ENCODE peak calls at places on chromosomes 12 and 14, in eight cellular contexts. One of them, this sample, is unnamed.

GRCh38 chr12:110913119-110914056 is 7.0 kb downstream of the MYL2 start:
- DNase-seq in NCI-H1092: no peak
- DNase-seq in islet precursor cell: no peak
- DNase-seq in WTC11: no peak
- DNase-seq in anterior cingulate cortex: no peak
- DNase-seq in T-helper 9 cell: no peak
- DNase-seq in AG08396: no peak
- DNase-seq in HS-27A: no peak
- DNase-seq in this sample: no peak

GRCh38 chr14:99430491-99430890 is 50.2 kb downstream of the SETD3 start:
- DNase-seq in NCI-H1092: no peak
- DNase-seq in HS-27A: no peak
- DNase-seq in anterior cingulate cortex: no peak
- DNase-seq in AG08396: no peak
- DNase-seq in islet precursor cell: peak; percentile 69
- DNase-seq in T-helper 9 cell: no peak
- DNase-seq in WTC11: peak; percentile 69
- DNase-seq in this sample: no peak

GRCh38 chr12:62776575-62776974 is 158.4 kb downstream of the PPM1H start:
- DNase-seq in anterior cingulate cortex: no peak
- DNase-seq in NCI-H1092: no peak
- DNase-seq in AG08396: no peak
- DNase-seq in HS-27A: no peak
- DNase-seq in WTC11: no peak
- DNase-seq in T-helper 9 cell: no peak
- DNase-seq in islet precursor cell: no peak
- DNase-seq in this sample: no peak

GRCh38 chr12:62434504-62435336 is 31.9 kb upstream of the MON2 start:
- DNase-seq in AG08396: no peak
- DNase-seq in WTC11: no peak
- DNase-seq in islet precursor cell: peak; percentile 68
- DNase-seq in HS-27A: no peak
- DNase-seq in anterior cingulate cortex: no peak
- DNase-seq in T-helper 9 cell: no peak
- DNase-seq in NCI-H1092: no peak
- DNase-seq in this sample: no peak

GRCh38 chr14:103136388-103137271 is 13.4 kb downstream of the TNFAIP2 start:
- DNase-seq in islet precursor cell: peak; percentile 92
- DNase-seq in HS-27A: no peak
- DNase-seq in AG08396: peak; percentile 83
- DNase-seq in NCI-H1092: no peak
- DNase-seq in WTC11: peak; percentile 71
- DNase-seq in anterior cingulate cortex: no peak
- DNase-seq in T-helper 9 cell: no peak
- DNase-seq in this sample: no peak

GRCh38 chr14:88612981-88613380 is 50.1 kb downstream of the ZC3H14 start:
- DNase-seq in AG08396: no peak
- DNase-seq in anterior cingulate cortex: no peak
- DNase-seq in NCI-H1092: no peak
- DNase-seq in HS-27A: no peak
- DNase-seq in T-helper 9 cell: no peak
- DNase-seq in WTC11: no peak
- DNase-seq in islet precursor cell: no peak
- DNase-seq in this sample: no peak

GRCh38 chr14:61564623-61565091 is 130.7 kb upstream of the HIF1A start:
- DNase-seq in AG08396: peak; percentile 75
- DNase-seq in NCI-H1092: no peak
- DNase-seq in islet precursor cell: peak; percentile 97
- DNase-seq in T-helper 9 cell: no peak
- DNase-seq in WTC11: no peak
- DNase-seq in anterior cingulate cortex: no peak
- DNase-seq in HS-27A: peak; percentile 99
- DNase-seq in this sample: no peak

GRCh38 chr12:9039397-9039977 is 50.1 kb downstream of the KLRG1 start:
- DNase-seq in HS-27A: no peak
- DNase-seq in WTC11: no peak
- DNase-seq in islet precursor cell: no peak
- DNase-seq in anterior cingulate cortex: no peak
- DNase-seq in T-helper 9 cell: no peak
- DNase-seq in NCI-H1092: peak; percentile 16
- DNase-seq in AG08396: peak; percentile 66
- DNase-seq in this sample: no peak

GRCh38 chr12:104219908-104220404 is 4.4 kb downstream of the TXNRD1 start:
- DNase-seq in WTC11: no peak
- DNase-seq in anterior cingulate cortex: no peak
- DNase-seq in AG08396: peak; percentile 44
- DNase-seq in T-helper 9 cell: peak; percentile 41
- DNase-seq in HS-27A: peak; percentile 94
- DNase-seq in NCI-H1092: no peak
- DNase-seq in islet precursor cell: peak; percentile 92
- DNase-seq in this sample: peak; percentile 49

GRCh38 chr14:102991376-102991775 is 66.0 kb downstream of the CDC42BPB start:
- DNase-seq in T-helper 9 cell: no peak
- DNase-seq in anterior cingulate cortex: no peak
- DNase-seq in WTC11: no peak
- DNase-seq in AG08396: no peak
- DNase-seq in HS-27A: no peak
- DNase-seq in NCI-H1092: no peak
- DNase-seq in islet precursor cell: no peak
- DNase-seq in this sample: no peak

GRCh38 chr12:1845427-1845826 is 25.1 kb downstream of the LRTM2 start:
- DNase-seq in anterior cingulate cortex: no peak
- DNase-seq in NCI-H1092: no peak
- DNase-seq in T-helper 9 cell: no peak
- DNase-seq in islet precursor cell: peak; percentile 46
- DNase-seq in AG08396: no peak
- DNase-seq in HS-27A: no peak
- DNase-seq in WTC11: no peak
- DNase-seq in this sample: no peak

GRCh38 chr14:29227631-29228030 is 461.0 kb downstream of the FOXG1 start:
- DNase-seq in anterior cingulate cortex: no peak
- DNase-seq in T-helper 9 cell: no peak
- DNase-seq in HS-27A: no peak
- DNase-seq in islet precursor cell: no peak
- DNase-seq in WTC11: no peak
- DNase-seq in AG08396: peak; percentile 24
- DNase-seq in NCI-H1092: no peak
- DNase-seq in this sample: no peak

GRCh38 chr12:24931666-24932405 is 17.1 kb downstream of the BCAT1 start:
- DNase-seq in anterior cingulate cortex: no peak
- DNase-seq in HS-27A: no peak
- DNase-seq in WTC11: no peak
- DNase-seq in islet precursor cell: no peak
- DNase-seq in T-helper 9 cell: no peak
- DNase-seq in NCI-H1092: no peak
- DNase-seq in AG08396: no peak
- DNase-seq in this sample: no peak

GRCh38 chr14:94671870-94672444 is 59.8 kb downstream of the SERPINA3 start:
- DNase-seq in anterior cingulate cortex: no peak
- DNase-seq in NCI-H1092: no peak
- DNase-seq in AG08396: no peak
- DNase-seq in islet precursor cell: peak; percentile 63
- DNase-seq in HS-27A: no peak
- DNase-seq in T-helper 9 cell: no peak
- DNase-seq in WTC11: no peak
- DNase-seq in this sample: no peak

GRCh38 chr14:95496690-95497241 is 19.7 kb downstream of the SYNE3 start:
- DNase-seq in HS-27A: no peak
- DNase-seq in WTC11: no peak
- DNase-seq in NCI-H1092: no peak
- DNase-seq in anterior cingulate cortex: peak; percentile 73
- DNase-seq in AG08396: peak; percentile 25
- DNase-seq in T-helper 9 cell: no peak
- DNase-seq in islet precursor cell: peak; percentile 82
- DNase-seq in this sample: no peak

GRCh38 chr12:98973395-98973794 is 328.3 kb downstream of the APAF1 start:
- DNase-seq in T-helper 9 cell: no peak
- DNase-seq in HS-27A: no peak
- DNase-seq in NCI-H1092: no peak
- DNase-seq in AG08396: no peak
- DNase-seq in islet precursor cell: peak; percentile 74
- DNase-seq in WTC11: no peak
- DNase-seq in anterior cingulate cortex: no peak
- DNase-seq in this sample: no peak

GRCh38 chr12:49671051-49671765 is 36.0 kb downstream of the FMNL3 start:
- DNase-seq in AG08396: no peak
- DNase-seq in HS-27A: no peak
- DNase-seq in T-helper 9 cell: peak; percentile 52
- DNase-seq in WTC11: no peak
- DNase-seq in anterior cingulate cortex: no peak
- DNase-seq in NCI-H1092: no peak
- DNase-seq in islet precursor cell: no peak
- DNase-seq in this sample: peak; percentile 69

GRCh38 chr14:102500190-102500661 is 9.3 kb downstream of the ANKRD9 start:
- DNase-seq in islet precursor cell: no peak
- DNase-seq in HS-27A: no peak
- DNase-seq in WTC11: no peak
- DNase-seq in T-helper 9 cell: no peak
- DNase-seq in anterior cingulate cortex: no peak
- DNase-seq in NCI-H1092: no peak
- DNase-seq in AG08396: peak; percentile 85
- DNase-seq in this sample: no peak

GRCh38 chr14:104892517-104893434 is 27.7 kb downstream of the CEP170B start:
- DNase-seq in AG08396: no peak
- DNase-seq in WTC11: peak; percentile 25
- DNase-seq in HS-27A: no peak
- DNase-seq in T-helper 9 cell: no peak
- DNase-seq in NCI-H1092: no peak
- DNase-seq in anterior cingulate cortex: no peak
- DNase-seq in islet precursor cell: peak; percentile 51
- DNase-seq in this sample: no peak

GRCh38 chr12:131258396-131258795 is 304.7 kb downstream of the ADGRD1 start:
- DNase-seq in T-helper 9 cell: no peak
- DNase-seq in anterior cingulate cortex: no peak
- DNase-seq in NCI-H1092: no peak
- DNase-seq in islet precursor cell: no peak
- DNase-seq in AG08396: no peak
- DNase-seq in HS-27A: no peak
- DNase-seq in WTC11: no peak
- DNase-seq in this sample: no peak

GRCh38 chr12:124827588-124828184 is 36.0 kb downstream of the SCARB1 start:
- DNase-seq in AG08396: no peak
- DNase-seq in NCI-H1092: no peak
- DNase-seq in islet precursor cell: peak; percentile 78
- DNase-seq in WTC11: no peak
- DNase-seq in anterior cingulate cortex: no peak
- DNase-seq in HS-27A: no peak
- DNase-seq in T-helper 9 cell: no peak
- DNase-seq in this sample: no peak

GRCh38 chr12:130504836-130505175 is 167.1 kb downstream of the PIWIL1 start:
- DNase-seq in AG08396: no peak
- DNase-seq in WTC11: no peak
- DNase-seq in anterior cingulate cortex: no peak
- DNase-seq in HS-27A: no peak
- DNase-seq in islet precursor cell: no peak
- DNase-seq in NCI-H1092: no peak
- DNase-seq in T-helper 9 cell: no peak
- DNase-seq in this sample: no peak

GRCh38 chr14:24670594-24670993 is 36.6 kb upstream of the GZMB start:
- DNase-seq in T-helper 9 cell: no peak
- DNase-seq in HS-27A: no peak
- DNase-seq in AG08396: no peak
- DNase-seq in anterior cingulate cortex: no peak
- DNase-seq in WTC11: no peak
- DNase-seq in islet precursor cell: no peak
- DNase-seq in NCI-H1092: no peak
- DNase-seq in this sample: no peak

GRCh38 chr12:56469007-56469930 is 891 bp downstream of the SPRYD4 start:
- DNase-seq in AG08396: peak; percentile 14
- DNase-seq in HS-27A: no peak
- DNase-seq in islet precursor cell: peak; percentile 54
- DNase-seq in anterior cingulate cortex: no peak
- DNase-seq in WTC11: no peak
- DNase-seq in NCI-H1092: no peak
- DNase-seq in T-helper 9 cell: no peak
- DNase-seq in this sample: no peak

GRCh38 chr12:53424626-53425514 is 1.2 kb downstream of the AMHR2 start:
- DNase-seq in anterior cingulate cortex: no peak
- DNase-seq in AG08396: no peak
- DNase-seq in WTC11: no peak
- DNase-seq in NCI-H1092: no peak
- DNase-seq in HS-27A: no peak
- DNase-seq in islet precursor cell: no peak
- DNase-seq in T-helper 9 cell: no peak
- DNase-seq in this sample: no peak

GRCh38 chr12:102539651-102540553 is 59.5 kb upstream of the IGF1 start:
- DNase-seq in WTC11: no peak
- DNase-seq in NCI-H1092: no peak
- DNase-seq in islet precursor cell: peak; percentile 93
- DNase-seq in HS-27A: peak; percentile 96
- DNase-seq in AG08396: peak; percentile 16
- DNase-seq in anterior cingulate cortex: no peak
- DNase-seq in T-helper 9 cell: no peak
- DNase-seq in this sample: no peak

GRCh38 chr12:103745962-103746361 is 95.1 kb downstream of the NT5DC3 start:
- DNase-seq in islet precursor cell: peak; percentile 74
- DNase-seq in WTC11: peak; percentile 45
- DNase-seq in AG08396: no peak
- DNase-seq in NCI-H1092: no peak
- DNase-seq in T-helper 9 cell: no peak
- DNase-seq in anterior cingulate cortex: no peak
- DNase-seq in HS-27A: no peak
- DNase-seq in this sample: no peak

GRCh38 chr14:32224731-32225377 is 21.8 kb upstream of the RNU6-8 start:
- DNase-seq in NCI-H1092: no peak
- DNase-seq in anterior cingulate cortex: peak; percentile 32
- DNase-seq in islet precursor cell: peak; percentile 79
- DNase-seq in HS-27A: no peak
- DNase-seq in AG08396: peak; percentile 37
- DNase-seq in T-helper 9 cell: no peak
- DNase-seq in WTC11: peak; percentile 12
- DNase-seq in this sample: peak; percentile 7

GRCh38 chr14:60197629-60198318 is 32.6 kb upstream of the DHRS7 start:
- DNase-seq in NCI-H1092: no peak
- DNase-seq in islet precursor cell: peak; percentile 73
- DNase-seq in anterior cingulate cortex: no peak
- DNase-seq in WTC11: no peak
- DNase-seq in HS-27A: no peak
- DNase-seq in AG08396: no peak
- DNase-seq in T-helper 9 cell: no peak
- DNase-seq in this sample: no peak

GRCh38 chr12:20656600-20656999 is 38.5 kb upstream of the SLCO1C1 start:
- DNase-seq in WTC11: no peak
- DNase-seq in anterior cingulate cortex: no peak
- DNase-seq in NCI-H1092: no peak
- DNase-seq in islet precursor cell: peak; percentile 70
- DNase-seq in HS-27A: no peak
- DNase-seq in AG08396: no peak
- DNase-seq in T-helper 9 cell: no peak
- DNase-seq in this sample: no peak

GRCh38 chr12:92297405-92297804 is 151.8 kb upstream of the BTG1 start:
- DNase-seq in islet precursor cell: no peak
- DNase-seq in T-helper 9 cell: no peak
- DNase-seq in NCI-H1092: no peak
- DNase-seq in AG08396: no peak
- DNase-seq in WTC11: no peak
- DNase-seq in HS-27A: no peak
- DNase-seq in anterior cingulate cortex: no peak
- DNase-seq in this sample: no peak

GRCh38 chr12:54306925-54307731 is 6.3 kb upstream of the NFE2 start:
- DNase-seq in anterior cingulate cortex: no peak
- DNase-seq in islet precursor cell: peak; percentile 58
- DNase-seq in AG08396: no peak
- DNase-seq in T-helper 9 cell: no peak
- DNase-seq in NCI-H1092: no peak
- DNase-seq in WTC11: peak; percentile 45
- DNase-seq in HS-27A: peak; percentile 72
- DNase-seq in this sample: no peak

GRCh38 chr14:24876009-24876690 is 173.8 kb downstream of the STXBP6 start:
- DNase-seq in islet precursor cell: no peak
- DNase-seq in anterior cingulate cortex: no peak
- DNase-seq in WTC11: no peak
- DNase-seq in NCI-H1092: no peak
- DNase-seq in T-helper 9 cell: no peak
- DNase-seq in HS-27A: no peak
- DNase-seq in AG08396: no peak
- DNase-seq in this sample: no peak

GRCh38 chr12:49336645-49337584 is at the start of gene C1QL4:
- DNase-seq in islet precursor cell: peak; percentile 94
- DNase-seq in NCI-H1092: peak; percentile 11
- DNase-seq in AG08396: peak; percentile 92
- DNase-seq in T-helper 9 cell: peak; percentile 94
- DNase-seq in anterior cingulate cortex: peak; percentile 71
- DNase-seq in HS-27A: no peak
- DNase-seq in WTC11: peak; percentile 93
- DNase-seq in this sample: peak; percentile 94

This sample was measured in CD8-positive, alpha-beta T cell.